ENCODE peak calls at places on chromosomes 4 and X, in nine cellular contexts. V is memory B cell; U is fibroblast of the conjunctiva; N is anterior cingulate cortex; Q is MM.1S; T is activated naive CD4-positive, alpha-beta T cell; B is left colon; Y is stimulated activated CD4-positive, alpha-beta T cell treated with anti-CD3 and anti-CD28 coated beads, Interleukin-4, amount 100 ng/mL, for 48 hours; L is iPS DF 19.7. H is an unnamed sample.

GRCh38 chr4:185472063-185472542 is 570 bp upstream of the CCDC110 start:
- DNase-seq in V (no peak), U (no peak), N (no peak), Q (peak), T (no peak), B (no peak), Y (no peak), L (no peak), H (peak)

GRCh38 chr4:173237152-173237551 is 68.5 kb downstream of the GALNT7 start:
- DNase-seq in V (no peak), U (no peak), N (no peak), Q (no peak), T (no peak), B (no peak), Y (no peak), L (no peak), H (no peak)

GRCh38 chr4:111781611-111782010 is 363.6 kb upstream of the FAM241A start:
- DNase-seq in V (no peak), U (no peak), N (no peak), Q (no peak), T (no peak), B (no peak), Y (no peak), L (no peak), H (no peak)

GRCh38 chrX:153924149-153924861 is 1.8 kb downstream of the ARHGAP4 start:
- DNase-seq in V (peak), U (peak), N (peak), Q (peak), T (no peak), B (no peak), Y (no peak), L (no peak), H (no peak)

GRCh38 chrX:18173494-18174180 is 47.0 kb downstream of the BEND2 start:
- DNase-seq in V (no peak), U (no peak), N (no peak), Q (no peak), T (no peak), B (no peak), Y (no peak), L (no peak), H (no peak)

GRCh38 chrX:107968623-107969022 is 13.5 kb downstream of the TEX13B start:
- DNase-seq in V (no peak), U (no peak), N (no peak), Q (no peak), T (no peak), B (no peak), Y (no peak), L (no peak), H (no peak)

GRCh38 chr4:18508801-18509200 is 487.2 kb upstream of the LCORL start:
- DNase-seq in V (no peak), U (no peak), N (no peak), Q (no peak), T (no peak), B (no peak), Y (no peak), L (no peak), H (no peak)

GRCh38 chr4:79404666-79405065 is 3.4 kb downstream of the GK2 start:
- DNase-seq in V (no peak), U (no peak), N (no peak), Q (no peak), T (no peak), B (no peak), Y (no peak), L (no peak), H (no peak)

GRCh38 chr4:122167369-122167768 is 15.2 kb downstream of the BLTP1 start:
- DNase-seq in V (no peak), U (no peak), N (no peak), Q (no peak), T (no peak), B (no peak), Y (no peak), L (no peak), H (no peak)

GRCh38 chr4:142406917-142407501 is 439.1 kb downstream of the INPP4B start:
- DNase-seq in V (no peak), U (no peak), N (no peak), Q (no peak), T (no peak), B (no peak), Y (no peak), L (no peak), H (no peak)

GRCh38 chr4:56129431-56129861 is 180.7 kb downstream of the CEP135 start:
- DNase-seq in V (no peak), U (no peak), N (no peak), Q (peak), T (no peak), B (peak), Y (peak), L (no peak), H (no peak)

GRCh38 chrX:71195959-71196727 is 26.9 kb upstream of the GJB1 start:
- DNase-seq in V (no peak), U (no peak), N (no peak), Q (no peak), T (no peak), B (no peak), Y (no peak), L (no peak), H (no peak)

GRCh38 chr4:48254381-48255072 is 15.1 kb downstream of the TEC start:
- DNase-seq in V (no peak), U (peak), N (no peak), Q (no peak), T (no peak), B (no peak), Y (no peak), L (no peak), H (no peak)

GRCh38 chr4:25938251-25939186 is 24.5 kb downstream of the SMIM20 start:
- DNase-seq in V (no peak), U (peak), N (no peak), Q (no peak), T (no peak), B (no peak), Y (peak), L (no peak), H (peak)

GRCh38 chr4:23717528-23718248 is 172.2 kb downstream of the PPARGC1A start:
- DNase-seq in V (no peak), U (peak), N (no peak), Q (peak), T (no peak), B (peak), Y (no peak), L (no peak), H (no peak)

GRCh38 chrX:36019164-36019563 is 99.6 kb downstream of the CFAP47 start:
- DNase-seq in V (no peak), U (no peak), N (no peak), Q (no peak), T (no peak), B (peak), Y (no peak), L (peak), H (no peak)

GRCh38 chr4:140157341-140157740 is 3.4 kb upstream of the MAML3 start:
- DNase-seq in V (no peak), U (no peak), N (no peak), Q (no peak), T (no peak), B (no peak), Y (no peak), L (no peak), H (no peak)

GRCh38 chr4:6162885-6163284 is 37.5 kb downstream of the JAKMIP1 start:
- DNase-seq in V (no peak), U (no peak), N (no peak), Q (no peak), T (no peak), B (no peak), Y (no peak), L (no peak), H (no peak)

GRCh38 chrX:150352581-150352980 is 10.5 kb upstream of the MAMLD1 start:
- DNase-seq in V (no peak), U (no peak), N (peak), Q (no peak), T (no peak), B (no peak), Y (no peak), L (no peak), H (no peak)

GRCh38 chrX:64206556-64207162 is 1.2 kb upstream of the AMER1 start:
- DNase-seq in V (no peak), U (no peak), N (no peak), Q (peak), T (no peak), B (peak), Y (peak), L (no peak), H (no peak)

GRCh38 chr4:169707958-169708643 is 49.6 kb downstream of the HPF1 start:
- DNase-seq in V (no peak), U (no peak), N (no peak), Q (no peak), T (no peak), B (no peak), Y (no peak), L (no peak), H (no peak)

GRCh38 chrX:30280428-30280827 is 28.8 kb downstream of the NR0B1 start:
- DNase-seq in V (no peak), U (no peak), N (no peak), Q (no peak), T (no peak), B (no peak), Y (no peak), L (no peak), H (no peak)

GRCh38 chrX:130111220-130111934 is 1.1 kb upstream of the ELF4 start:
- DNase-seq in V (no peak), U (no peak), N (no peak), Q (no peak), T (peak), B (no peak), Y (no peak), L (no peak), H (no peak)

GRCh38 chr4:162164881-162165528 is 1.2 kb upstream of the FSTL5 start:
- DNase-seq in V (no peak), U (no peak), N (no peak), Q (no peak), T (no peak), B (no peak), Y (no peak), L (no peak), H (no peak)

GRCh38 chr4:167021545-167022155 is 212.6 kb downstream of the SPOCK3 start:
- DNase-seq in V (peak), U (peak), N (peak), Q (peak), T (peak), B (peak), Y (peak), L (peak), H (no peak)

GRCh38 chrX:149527705-149528104 is 13.1 kb upstream of the EOLA1 start:
- DNase-seq in V (no peak), U (no peak), N (no peak), Q (peak), T (no peak), B (no peak), Y (no peak), L (no peak), H (no peak)

GRCh38 chr4:94507708-94508107 is 56.0 kb downstream of the PDLIM5 start:
- DNase-seq in V (no peak), U (peak), N (no peak), Q (no peak), T (no peak), B (peak), Y (no peak), L (no peak), H (no peak)

GRCh38 chrX:97030463-97030862 is 146.8 kb downstream of the RPA4 start:
- DNase-seq in V (no peak), U (no peak), N (no peak), Q (no peak), T (no peak), B (no peak), Y (no peak), L (no peak), H (no peak)

GRCh38 chr4:15066140-15066539 is 63.9 kb downstream of the CPEB2 start:
- DNase-seq in V (no peak), U (no peak), N (peak), Q (no peak), T (no peak), B (no peak), Y (no peak), L (no peak), H (no peak)

GRCh38 chr4:98261291-98262271 is at the start of gene RAP1GDS1:
- DNase-seq in V (peak), U (peak), N (peak), Q (peak), T (peak), B (peak), Y (peak), L (no peak), H (peak)

GRCh38 chrX:63922221-63922620 is 137.2 kb upstream of the ARHGEF9 start:
- DNase-seq in V (no peak), U (no peak), N (no peak), Q (no peak), T (no peak), B (no peak), Y (no peak), L (no peak), H (no peak)

GRCh38 chr4:113840850-113841249 is 79.3 kb upstream of the CAMK2D start:
- DNase-seq in V (no peak), U (no peak), N (no peak), Q (no peak), T (no peak), B (no peak), Y (no peak), L (no peak), H (no peak)

GRCh38 chr4:24973471-24974251 is 57.1 kb downstream of the LGI2 start:
- DNase-seq in V (no peak), U (peak), N (no peak), Q (no peak), T (no peak), B (peak), Y (no peak), L (no peak), H (no peak)

GRCh38 chr4:151721466-151721865 is 39.3 kb downstream of the GATB start:
- DNase-seq in V (no peak), U (no peak), N (no peak), Q (no peak), T (no peak), B (no peak), Y (no peak), L (no peak), H (no peak)

H was measured in GM12892.